ENCODE peak calls at places on chromosomes 7 and 10, in five cellular contexts. Z, G, I, O and U are unnamed samples.

GRCh38 chr7:117413160-117413559 is 14.1 kb downstream of the ASZ1 start:
- DNase-seq in Z (no peak), G (no peak), I (no peak), O (no peak), U (no peak)

GRCh38 chr10:13110908-13111307 is 10.9 kb downstream of the OPTN start:
- DNase-seq in Z (no peak), G (no peak), I (no peak), O (no peak), U (no peak)

GRCh38 chr7:130358471-130358870 is 13.9 kb downstream of the CPA5 start:
- DNase-seq in Z (no peak), G (no peak), I (no peak), O (no peak), U (no peak)

GRCh38 chr10:30705625-30706149 is 76.1 kb upstream of the LYZL2 start:
- DNase-seq in Z (no peak), G (no peak), I (no peak), O (peak; percentile 19), U (no peak)

GRCh38 chr7:33258561-33258960 is 129.2 kb downstream of the BBS9 start:
- DNase-seq in Z (no peak), G (no peak), I (no peak), O (no peak), U (no peak)

GRCh38 chr10:94735197-94735596 is 27.3 kb upstream of the CYP2C19 start:
- DNase-seq in Z (no peak), G (no peak), I (no peak), O (no peak), U (no peak)

GRCh38 chr7:155455776-155456516 is 2.0 kb upstream of the EN2 start:
- DNase-seq in Z (no peak), G (no peak), I (no peak), O (no peak), U (no peak)

GRCh38 chr10:84264611-84265141 is 19.8 kb downstream of the RGR start:
- DNase-seq in Z (peak; percentile 52), G (peak; percentile 69), I (peak; percentile 80), O (peak; percentile 77), U (peak; percentile 22)

GRCh38 chr10:55629792-55630490 is 731.1 kb downstream of the ZWINT start:
- DNase-seq in Z (peak; percentile 18), G (no peak), I (no peak), O (no peak), U (no peak)

GRCh38 chr10:80686734-80687561 is 149.2 kb downstream of the SH2D4B start:
- DNase-seq in Z (no peak), G (no peak), I (no peak), O (no peak), U (no peak)

GRCh38 chr7:50393076-50393475 is 57.1 kb downstream of the FIGNL1 start:
- DNase-seq in Z (no peak), G (no peak), I (no peak), O (peak; percentile 23), U (no peak)
- H3K27me3 ChIP-seq in Z (no peaks in the 10 kb centered on the region), G (peaks cover under 1% of the 10 kb centered on the region), I (no peaks in the 10 kb centered on the region), O (no peaks in the 10 kb centered on the region), U (no peaks in the 10 kb centered on the region)

GRCh38 chr10:34049887-34050286 is 715.4 kb upstream of the NRP1 start:
- DNase-seq in Z (no peak), G (no peak), I (no peak), O (no peak), U (no peak)
- H3K4me1 ChIP-seq in Z (no peaks in the 10 kb centered on the region), G (no peaks in the 10 kb centered on the region), I (no peaks in the 10 kb centered on the region), O (no peaks in the 10 kb centered on the region), U (no peaks in the 10 kb centered on the region)

GRCh38 chr7:2641406-2642393 is 9.9 kb downstream of the TTYH3 start:
- DNase-seq in Z (peak; percentile 92), G (peak; percentile 94), I (peak; percentile 81), O (no peak), U (peak; percentile 85)
- H3K27ac ChIP-seq in Z (peak overlapping the region; percentile 72), G (peak overlapping the region; percentile 52), I (peak overlapping the region; percentile 70), O (no peak overlapping the region), U (peak overlapping the region; percentile 68)

GRCh38 chr10:117536359-117536861 is 6.1 kb upstream of the EMX2 start:
- DNase-seq in Z (no peak), G (no peak), I (no peak), O (no peak), U (no peak)
- H3K27me3 ChIP-seq in Z (peaks cover 98% of the 10 kb centered on the region), G (peaks cover 64% of the 10 kb centered on the region), I (no peaks in the 10 kb centered on the region), O (peaks cover 14% of the 10 kb centered on the region), U (peaks cover 30% of the 10 kb centered on the region)

DNA sequence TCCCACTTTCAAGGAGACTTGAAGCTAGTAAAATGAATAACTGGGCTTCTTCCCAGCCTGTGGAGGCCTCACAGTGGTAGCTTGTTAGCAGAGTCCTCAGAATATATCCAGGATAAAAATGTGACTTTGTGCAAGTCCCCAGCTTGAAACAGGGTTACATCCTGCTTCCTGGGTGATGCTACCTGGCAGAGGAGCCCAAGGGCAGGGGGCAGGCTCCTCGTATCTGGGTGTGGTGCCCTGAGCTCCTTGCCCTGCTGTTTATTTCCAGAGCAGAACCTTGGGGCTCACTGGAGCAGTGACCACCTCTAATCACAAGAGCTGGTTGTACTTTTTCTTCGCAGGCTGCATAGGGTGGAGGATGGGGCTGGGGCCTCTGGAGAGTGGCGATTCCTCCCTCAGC is 94.8 kb downstream of the GRK5 start:
- DNase-seq in Z (no peak), G (no peak), I (no peak), O (no peak), U (no peak)
- H3K4me1 ChIP-seq in Z (no peaks in the 10 kb centered on the region), G (peaks cover 28% of the 10 kb centered on the region), I (peaks cover 59% of the 10 kb centered on the region), O (peaks cover 70% of the 10 kb centered on the region), U (peaks cover 35% of the 10 kb centered on the region)